ENCODE peak calls at places on chromosome 17, in six cellular contexts. One of them, this sample, is unnamed.

GRCh38 chr17:74840989-74841666 is 18.6 kb downstream of the GRIN2C start:
- DNase-seq in D721Med: no peak
- DNase-seq in fibroblast of pulmonary artery: peak; percentile 49
- DNase-seq in activated CD4-positive, alpha-beta T cell treated with anti-CD3 and anti-CD28 coated beads, Interleukin-2, amount 50 U/mL, for 1 hour: no peak
- DNase-seq in NCI-H146: no peak
- DNase-seq in T-helper 1 cell: no peak
- DNase-seq in this sample: peak; percentile 20

GRCh38 chr17:71910002-71910401 is 210.8 kb upstream of the SOX9 start:
- DNase-seq in D721Med: no peak
- DNase-seq in fibroblast of pulmonary artery: no peak
- DNase-seq in activated CD4-positive, alpha-beta T cell treated with anti-CD3 and anti-CD28 coated beads, Interleukin-2, amount 50 U/mL, for 1 hour: no peak
- DNase-seq in NCI-H146: no peak
- DNase-seq in T-helper 1 cell: no peak
- DNase-seq in this sample: no peak

GRCh38 chr17:77476920-77477805 is 336.4 kb downstream of the SEC14L1 start:
- DNase-seq in D721Med: no peak
- DNase-seq in fibroblast of pulmonary artery: peak; percentile 94
- DNase-seq in activated CD4-positive, alpha-beta T cell treated with anti-CD3 and anti-CD28 coated beads, Interleukin-2, amount 50 U/mL, for 1 hour: no peak
- DNase-seq in NCI-H146: no peak
- DNase-seq in T-helper 1 cell: no peak
- DNase-seq in this sample: peak; percentile 98

GRCh38 chr17:60073621-60074020 is 5.1 kb downstream of the HEATR6 start:
- DNase-seq in D721Med: no peak
- DNase-seq in fibroblast of pulmonary artery: no peak
- DNase-seq in activated CD4-positive, alpha-beta T cell treated with anti-CD3 and anti-CD28 coated beads, Interleukin-2, amount 50 U/mL, for 1 hour: no peak
- DNase-seq in NCI-H146: no peak
- DNase-seq in T-helper 1 cell: no peak
- DNase-seq in this sample: no peak

GRCh38 chr17:30091166-30091670 is 25.4 kb upstream of the NSRP1 start:
- DNase-seq in D721Med: no peak
- DNase-seq in fibroblast of pulmonary artery: peak; percentile 31
- DNase-seq in activated CD4-positive, alpha-beta T cell treated with anti-CD3 and anti-CD28 coated beads, Interleukin-2, amount 50 U/mL, for 1 hour: no peak
- DNase-seq in NCI-H146: no peak
- DNase-seq in T-helper 1 cell: no peak
- DNase-seq in this sample: no peak

GRCh38 chr17:40158438-40158837 is 18.1 kb downstream of the CASC3 start:
- DNase-seq in D721Med: no peak
- DNase-seq in fibroblast of pulmonary artery: no peak
- DNase-seq in activated CD4-positive, alpha-beta T cell treated with anti-CD3 and anti-CD28 coated beads, Interleukin-2, amount 50 U/mL, for 1 hour: no peak
- DNase-seq in NCI-H146: no peak
- DNase-seq in T-helper 1 cell: no peak
- DNase-seq in this sample: no peak

GRCh38 chr17:32445976-32446375 is 1.7 kb downstream of the PSMD11 start:
- DNase-seq in D721Med: no peak
- DNase-seq in fibroblast of pulmonary artery: peak; percentile 40
- DNase-seq in activated CD4-positive, alpha-beta T cell treated with anti-CD3 and anti-CD28 coated beads, Interleukin-2, amount 50 U/mL, for 1 hour: no peak
- DNase-seq in NCI-H146: no peak
- DNase-seq in T-helper 1 cell: no peak
- DNase-seq in this sample: peak; percentile 57

GRCh38 chr17:12789075-12789975 is at the start of gene ARHGAP44:
- DNase-seq in D721Med: peak; percentile 45
- DNase-seq in fibroblast of pulmonary artery: peak; percentile 65
- DNase-seq in activated CD4-positive, alpha-beta T cell treated with anti-CD3 and anti-CD28 coated beads, Interleukin-2, amount 50 U/mL, for 1 hour: no peak
- DNase-seq in NCI-H146: peak; percentile 55
- DNase-seq in T-helper 1 cell: no peak
- DNase-seq in this sample: peak; percentile 59

GRCh38 chr17:78921437-78921971 is 3.7 kb downstream of the TIMP2 start:
- DNase-seq in D721Med: no peak
- DNase-seq in fibroblast of pulmonary artery: no peak
- DNase-seq in activated CD4-positive, alpha-beta T cell treated with anti-CD3 and anti-CD28 coated beads, Interleukin-2, amount 50 U/mL, for 1 hour: no peak
- DNase-seq in NCI-H146: no peak
- DNase-seq in T-helper 1 cell: no peak
- DNase-seq in this sample: no peak

GRCh38 chr17:28372203-28372944 is 880 bp downstream of the SARM1 start:
- DNase-seq in D721Med: no peak
- DNase-seq in fibroblast of pulmonary artery: peak; percentile 24
- DNase-seq in activated CD4-positive, alpha-beta T cell treated with anti-CD3 and anti-CD28 coated beads, Interleukin-2, amount 50 U/mL, for 1 hour: peak; percentile 18
- DNase-seq in NCI-H146: peak; percentile 43
- DNase-seq in T-helper 1 cell: no peak
- DNase-seq in this sample: peak; percentile 30

GRCh38 chr17:21013983-21014382 is 28.8 kb downstream of the USP22 start:
- DNase-seq in D721Med: no peak
- DNase-seq in fibroblast of pulmonary artery: no peak
- DNase-seq in activated CD4-positive, alpha-beta T cell treated with anti-CD3 and anti-CD28 coated beads, Interleukin-2, amount 50 U/mL, for 1 hour: no peak
- DNase-seq in NCI-H146: no peak
- DNase-seq in T-helper 1 cell: no peak
- DNase-seq in this sample: no peak

GRCh38 chr17:66737524-66737923 is 97.4 kb upstream of the CACNG5 start:
- DNase-seq in D721Med: no peak
- DNase-seq in fibroblast of pulmonary artery: peak; percentile 58
- DNase-seq in activated CD4-positive, alpha-beta T cell treated with anti-CD3 and anti-CD28 coated beads, Interleukin-2, amount 50 U/mL, for 1 hour: no peak
- DNase-seq in NCI-H146: no peak
- DNase-seq in T-helper 1 cell: no peak
- DNase-seq in this sample: peak; percentile 49

GRCh38 chr17:18258356-18259038 is at the start of gene FLII:
- DNase-seq in D721Med: no peak
- DNase-seq in fibroblast of pulmonary artery: peak; percentile 17
- DNase-seq in activated CD4-positive, alpha-beta T cell treated with anti-CD3 and anti-CD28 coated beads, Interleukin-2, amount 50 U/mL, for 1 hour: peak; percentile 53
- DNase-seq in NCI-H146: peak; percentile 25
- DNase-seq in T-helper 1 cell: peak; percentile 41
- DNase-seq in this sample: peak; percentile 17

GRCh38 chr17:38455288-38455915 is 27.1 kb downstream of the ARHGAP23 start:
- DNase-seq in D721Med: peak; percentile 15
- DNase-seq in fibroblast of pulmonary artery: no peak
- DNase-seq in activated CD4-positive, alpha-beta T cell treated with anti-CD3 and anti-CD28 coated beads, Interleukin-2, amount 50 U/mL, for 1 hour: no peak
- DNase-seq in NCI-H146: peak; percentile 13
- DNase-seq in T-helper 1 cell: no peak
- DNase-seq in this sample: no peak

GRCh38 chr17:36687736-36688135 is 86.4 kb downstream of the MRM1 start:
- DNase-seq in D721Med: no peak
- DNase-seq in fibroblast of pulmonary artery: no peak
- DNase-seq in activated CD4-positive, alpha-beta T cell treated with anti-CD3 and anti-CD28 coated beads, Interleukin-2, amount 50 U/mL, for 1 hour: no peak
- DNase-seq in NCI-H146: no peak
- DNase-seq in T-helper 1 cell: no peak
- DNase-seq in this sample: no peak

GRCh38 chr17:55341432-55341831 is 76.7 kb downstream of the HLF start:
- DNase-seq in D721Med: no peak
- DNase-seq in fibroblast of pulmonary artery: no peak
- DNase-seq in activated CD4-positive, alpha-beta T cell treated with anti-CD3 and anti-CD28 coated beads, Interleukin-2, amount 50 U/mL, for 1 hour: no peak
- DNase-seq in NCI-H146: no peak
- DNase-seq in T-helper 1 cell: no peak
- DNase-seq in this sample: peak; percentile 27

GRCh38 chr17:14070344-14071007 is 1.2 kb downstream of the COX10 start:
- DNase-seq in D721Med: no peak
- DNase-seq in fibroblast of pulmonary artery: no peak
- DNase-seq in activated CD4-positive, alpha-beta T cell treated with anti-CD3 and anti-CD28 coated beads, Interleukin-2, amount 50 U/mL, for 1 hour: no peak
- DNase-seq in NCI-H146: peak; percentile 10
- DNase-seq in T-helper 1 cell: no peak
- DNase-seq in this sample: no peak

GRCh38 chr17:34227707-34228106 is 27.4 kb upstream of the CCL2 start:
- DNase-seq in D721Med: no peak
- DNase-seq in fibroblast of pulmonary artery: no peak
- DNase-seq in activated CD4-positive, alpha-beta T cell treated with anti-CD3 and anti-CD28 coated beads, Interleukin-2, amount 50 U/mL, for 1 hour: no peak
- DNase-seq in NCI-H146: no peak
- DNase-seq in T-helper 1 cell: no peak
- DNase-seq in this sample: no peak

GRCh38 chr17:66673668-66674276 is 161.1 kb upstream of the CACNG5 start:
- DNase-seq in D721Med: no peak
- DNase-seq in fibroblast of pulmonary artery: peak; percentile 78
- DNase-seq in activated CD4-positive, alpha-beta T cell treated with anti-CD3 and anti-CD28 coated beads, Interleukin-2, amount 50 U/mL, for 1 hour: peak; percentile 51
- DNase-seq in NCI-H146: peak; percentile 57
- DNase-seq in T-helper 1 cell: peak; percentile 41
- DNase-seq in this sample: peak; percentile 72

GRCh38 chr17:77285594-77286390 is 145.0 kb downstream of the SEC14L1 start:
- DNase-seq in D721Med: no peak
- DNase-seq in fibroblast of pulmonary artery: peak; percentile 95
- DNase-seq in activated CD4-positive, alpha-beta T cell treated with anti-CD3 and anti-CD28 coated beads, Interleukin-2, amount 50 U/mL, for 1 hour: no peak
- DNase-seq in NCI-H146: peak; percentile 15
- DNase-seq in T-helper 1 cell: no peak
- DNase-seq in this sample: peak; percentile 89

GRCh38 chr17:82213251-82214011 is 789 bp upstream of the CCDC57 start:
- DNase-seq in D721Med: no peak
- DNase-seq in fibroblast of pulmonary artery: peak; percentile 82
- DNase-seq in activated CD4-positive, alpha-beta T cell treated with anti-CD3 and anti-CD28 coated beads, Interleukin-2, amount 50 U/mL, for 1 hour: peak; percentile 47
- DNase-seq in NCI-H146: peak; percentile 52
- DNase-seq in T-helper 1 cell: no peak
- DNase-seq in this sample: peak; percentile 89

GRCh38 chr17:29102046-29102445 is 59.1 kb downstream of the PIPOX start:
- DNase-seq in D721Med: no peak
- DNase-seq in fibroblast of pulmonary artery: no peak
- DNase-seq in activated CD4-positive, alpha-beta T cell treated with anti-CD3 and anti-CD28 coated beads, Interleukin-2, amount 50 U/mL, for 1 hour: no peak
- DNase-seq in NCI-H146: no peak
- DNase-seq in T-helper 1 cell: no peak
- DNase-seq in this sample: no peak

GRCh38 chr17:50767030-50767429 is 288 bp downstream of the ANKRD40CL start:
- DNase-seq in D721Med: no peak
- DNase-seq in fibroblast of pulmonary artery: no peak
- DNase-seq in activated CD4-positive, alpha-beta T cell treated with anti-CD3 and anti-CD28 coated beads, Interleukin-2, amount 50 U/mL, for 1 hour: no peak
- DNase-seq in NCI-H146: no peak
- DNase-seq in T-helper 1 cell: no peak
- DNase-seq in this sample: no peak

GRCh38 chr17:78922876-78923498 is 2.2 kb downstream of the TIMP2 start:
- DNase-seq in D721Med: no peak
- DNase-seq in fibroblast of pulmonary artery: no peak
- DNase-seq in activated CD4-positive, alpha-beta T cell treated with anti-CD3 and anti-CD28 coated beads, Interleukin-2, amount 50 U/mL, for 1 hour: no peak
- DNase-seq in NCI-H146: no peak
- DNase-seq in T-helper 1 cell: no peak
- DNase-seq in this sample: no peak

GRCh38 chr17:27546624-27547300 is 84.2 kb upstream of the LGALS9 start:
- DNase-seq in D721Med: no peak
- DNase-seq in fibroblast of pulmonary artery: no peak
- DNase-seq in activated CD4-positive, alpha-beta T cell treated with anti-CD3 and anti-CD28 coated beads, Interleukin-2, amount 50 U/mL, for 1 hour: no peak
- DNase-seq in NCI-H146: no peak
- DNase-seq in T-helper 1 cell: no peak
- DNase-seq in this sample: peak; percentile 44

GRCh38 chr17:21129023-21129681 is 2.4 kb downstream of the DHRS7B start:
- DNase-seq in D721Med: no peak
- DNase-seq in fibroblast of pulmonary artery: peak; percentile 76
- DNase-seq in activated CD4-positive, alpha-beta T cell treated with anti-CD3 and anti-CD28 coated beads, Interleukin-2, amount 50 U/mL, for 1 hour: no peak
- DNase-seq in NCI-H146: peak; percentile 20
- DNase-seq in T-helper 1 cell: no peak
- DNase-seq in this sample: peak; percentile 67

GRCh38 chr17:1055231-1055630 is 58.3 kb downstream of the TIMM22 start:
- DNase-seq in D721Med: no peak
- DNase-seq in fibroblast of pulmonary artery: no peak
- DNase-seq in activated CD4-positive, alpha-beta T cell treated with anti-CD3 and anti-CD28 coated beads, Interleukin-2, amount 50 U/mL, for 1 hour: no peak
- DNase-seq in NCI-H146: no peak
- DNase-seq in T-helper 1 cell: no peak
- DNase-seq in this sample: no peak

GRCh38 chr17:64599187-64599676 is 62.9 kb downstream of the SMURF2 start:
- DNase-seq in D721Med: no peak
- DNase-seq in fibroblast of pulmonary artery: no peak
- DNase-seq in activated CD4-positive, alpha-beta T cell treated with anti-CD3 and anti-CD28 coated beads, Interleukin-2, amount 50 U/mL, for 1 hour: peak; percentile 34
- DNase-seq in NCI-H146: no peak
- DNase-seq in T-helper 1 cell: peak; percentile 36
- DNase-seq in this sample: no peak

GRCh38 chr17:73663614-73664013 is 19.4 kb upstream of the SDK2 start:
- DNase-seq in D721Med: no peak
- DNase-seq in fibroblast of pulmonary artery: no peak
- DNase-seq in activated CD4-positive, alpha-beta T cell treated with anti-CD3 and anti-CD28 coated beads, Interleukin-2, amount 50 U/mL, for 1 hour: no peak
- DNase-seq in NCI-H146: no peak
- DNase-seq in T-helper 1 cell: no peak
- DNase-seq in this sample: no peak

GRCh38 chr17:27649929-27650328 is 18.9 kb downstream of the LGALS9 start:
- DNase-seq in D721Med: no peak
- DNase-seq in fibroblast of pulmonary artery: no peak
- DNase-seq in activated CD4-positive, alpha-beta T cell treated with anti-CD3 and anti-CD28 coated beads, Interleukin-2, amount 50 U/mL, for 1 hour: no peak
- DNase-seq in NCI-H146: no peak
- DNase-seq in T-helper 1 cell: no peak
- DNase-seq in this sample: no peak

GRCh38 chr17:63546308-63547082 is 3.8 kb upstream of the DCAF7 start:
- DNase-seq in D721Med: no peak
- DNase-seq in fibroblast of pulmonary artery: no peak
- DNase-seq in activated CD4-positive, alpha-beta T cell treated with anti-CD3 and anti-CD28 coated beads, Interleukin-2, amount 50 U/mL, for 1 hour: no peak
- DNase-seq in NCI-H146: no peak
- DNase-seq in T-helper 1 cell: no peak
- DNase-seq in this sample: no peak